ENCODE peak calls at places on chromosomes 11 and 22, in nine cellular contexts. C, U, B, M, X, O, E, R and P are unnamed samples.

GRCh38 chr22:19943665-19944026 is 2.0 kb upstream of the TXNRD2 start:
- DNase-seq in R (no peak), X (no peak), B (no peak), C (no peak), E (peak), U (no peak), M (peak), O (peak), P (no peak)

GRCh38 chr11:20363500-20364411 is at the start of gene HTATIP2:
- DNase-seq in O (peak), X (peak), C (peak), U (peak), M (no peak), E (peak), B (no peak), R (peak), P (no peak)

GRCh38 chr11:38446336-38446735 is 1848.3 kb upstream of the RAG2 start:
- DNase-seq in E (no peak), C (peak), M (no peak), U (no peak), O (no peak), X (no peak), R (no peak), B (no peak), P (no peak)

GRCh38 chr11:84212467-84213390 is 926.6 kb upstream of the CCDC90B start:
- DNase-seq in C (no peak), R (no peak), B (no peak), X (no peak), E (no peak), M (no peak), O (no peak), U (no peak), P (no peak)

GRCh38 chr11:125569913-125570621 is 790 bp downstream of the EI24 start:
- DNase-seq in B (no peak), U (no peak), X (peak), C (peak), M (no peak), R (no peak), O (peak), E (no peak), P (no peak)

GRCh38 chr11:80686889-80687288 is 1246.1 kb upstream of the TENM4 start:
- DNase-seq in U (no peak), E (no peak), C (no peak), B (no peak), O (no peak), X (no peak), R (no peak), M (no peak), P (no peak)

GRCh38 chr11:109426442-109426841 is 4.5 kb downstream of the C11orf87 start:
- DNase-seq in R (no peak), C (peak), M (no peak), E (no peak), O (no peak), U (no peak), B (no peak), X (peak), P (no peak)

GRCh38 chr22:37281646-37282384 is 493 bp upstream of the CYTH4 start:
- DNase-seq in B (no peak), C (no peak), O (no peak), M (no peak), X (no peak), E (no peak), R (no peak), U (no peak), P (no peak)

GRCh38 chr22:24165673-24166072 is 15.6 kb upstream of the SUSD2 start:
- DNase-seq in E (no peak), B (no peak), M (no peak), X (no peak), R (no peak), O (no peak), C (peak), U (no peak), P (no peak)

GRCh38 chr11:9160166-9160565 is 68.8 kb upstream of the SCUBE2 start:
- DNase-seq in C (no peak), O (no peak), M (no peak), X (no peak), E (no peak), B (no peak), U (no peak), R (no peak), P (no peak)

GRCh38 chr11:134517621-134518293 is 105.7 kb upstream of the B3GAT1 start:
- DNase-seq in E (peak), U (no peak), M (no peak), R (no peak), B (no peak), X (no peak), O (no peak), C (no peak), P (no peak)

GRCh38 chr11:71446942-71447688 is 1.1 kb downstream of the DHCR7 start:
- DNase-seq in R (no peak), M (peak), X (peak), O (no peak), B (no peak), E (no peak), U (no peak), C (peak), P (no peak)

GRCh38 chr11:18013790-18014507 is 1.1 kb upstream of the SERGEF start:
- DNase-seq in R (no peak), B (no peak), E (no peak), C (no peak), O (peak), U (peak), M (no peak), X (peak), P (no peak)

GRCh38 chr11:93537022-93537421 is 6.2 kb downstream of the SMCO4 start:
- DNase-seq in O (no peak), B (no peak), X (no peak), R (no peak), M (no peak), E (no peak), U (no peak), C (no peak), P (no peak)

GRCh38 chr22:37330200-37331033 is 48.1 kb downstream of the CYTH4 start:
- DNase-seq in R (peak), E (no peak), B (no peak), O (peak), U (peak), M (peak), C (peak), X (peak), P (no peak)

GRCh38 chr22:21940521-21940920 is 12.1 kb downstream of the PPM1F start:
- DNase-seq in U (no peak), C (peak), E (no peak), X (no peak), B (no peak), M (no peak), O (no peak), R (no peak), P (no peak)

GRCh38 chr11:115623021-115623451 is 118.8 kb upstream of the CADM1 start:
- DNase-seq in B (peak), U (peak), C (peak), O (no peak), M (peak), E (no peak), R (no peak), X (peak), P (no peak)

GRCh38 chr22:49788492-49788891 is 39.2 kb downstream of the BRD1 start:
- DNase-seq in O (no peak), M (no peak), X (no peak), U (no peak), R (no peak), B (no peak), C (no peak), E (no peak), P (no peak)

GRCh38 chr11:130029137-130029536 is 26.5 kb upstream of the PRDM10 start:
- DNase-seq in U (no peak), X (peak), M (no peak), B (no peak), C (peak), E (no peak), R (no peak), O (peak), P (no peak)

GRCh38 chr11:112968988-112969714 is 7.9 kb downstream of the NCAM1 start:
- DNase-seq in O (no peak), R (no peak), C (no peak), E (no peak), X (no peak), M (peak), U (no peak), B (no peak), P (no peak)

GRCh38 chr11:69381681-69382130 is 87.8 kb downstream of the MYEOV start:
- DNase-seq in U (no peak), E (no peak), R (no peak), M (no peak), X (no peak), C (no peak), O (no peak), B (no peak), P (no peak)

GRCh38 chr22:32847067-32847491 is 45.6 kb downstream of the TIMP3 start:
- DNase-seq in U (no peak), O (no peak), R (no peak), E (no peak), B (no peak), C (no peak), X (no peak), M (no peak), P (no peak)

GRCh38 chr11:2276280-2276998 is 6.1 kb upstream of the ASCL2 start:
- DNase-seq in U (no peak), E (no peak), R (no peak), C (no peak), O (no peak), M (no peak), X (no peak), B (peak), P (no peak)

GRCh38 chr11:44955019-44955738 is 4.5 kb upstream of the TP53I11 start:
- DNase-seq in X (no peak), B (no peak), M (peak), O (no peak), E (no peak), U (no peak), R (peak), C (peak), P (no peak)

GRCh38 chr11:35412285-35412684 is 7.1 kb downstream of the SLC1A2 start:
- DNase-seq in R (no peak), B (no peak), E (no peak), M (no peak), O (no peak), C (peak), U (peak), X (peak), P (no peak)

GRCh38 chr11:12403995-12404345 is 26.6 kb downstream of the PARVA start:
- DNase-seq in O (no peak), B (no peak), C (no peak), M (no peak), U (no peak), X (no peak), E (no peak), R (no peak), P (no peak)

GRCh38 chr11:69380921-69381581 is 87.1 kb downstream of the MYEOV start:
- DNase-seq in O (no peak), E (peak), X (no peak), C (no peak), R (no peak), U (no peak), B (no peak), M (no peak), P (no peak)

GRCh38 chr11:47466701-47467250 is 17.8 kb upstream of the RAPSN start:
- DNase-seq in B (no peak), E (peak), C (no peak), U (no peak), O (no peak), R (peak), M (no peak), X (peak), P (no peak)

GRCh38 chr11:8531982-8532381 is 62.0 kb downstream of the STK33 start:
- DNase-seq in E (no peak), C (no peak), R (no peak), B (no peak), O (peak), U (no peak), M (no peak), X (no peak), P (no peak)

GRCh38 chr11:124644426-124645280 is 22.0 kb downstream of the TBRG1 start:
- DNase-seq in M (no peak), E (no peak), B (no peak), O (peak), X (peak), U (peak), R (peak), C (peak), P (no peak)

GRCh38 chr11:119340335-119341221 is at the start of gene C1QTNF5:
- DNase-seq in E (peak), M (no peak), B (no peak), R (peak), C (no peak), X (peak), U (peak), O (no peak), P (no peak)

GRCh38 chr22:20316217-20316843 is 3.5 kb downstream of the DGCR6L start:
- DNase-seq in C (no peak), U (no peak), O (no peak), M (no peak), R (peak), X (peak), E (no peak), B (peak), P (peak)

GRCh38 chr11:65613091-65613928 is 711 bp downstream of the MAP3K11 start:
- DNase-seq in M (no peak), C (peak), X (peak), O (no peak), U (peak), B (no peak), R (peak), E (no peak), P (no peak)

GRCh38 chr11:8809185-8809584 is 101.8 kb upstream of the AKIP1 start:
- DNase-seq in E (no peak), O (no peak), B (no peak), R (no peak), M (no peak), U (no peak), X (no peak), C (no peak), P (no peak)

GRCh38 chr11:106888386-106888785 is 129.9 kb downstream of the GUCY1A2 start:
- DNase-seq in M (no peak), B (no peak), U (no peak), C (no peak), E (no peak), X (no peak), O (no peak), R (no peak), P (no peak)

GRCh38 chr11:2203440-2204259 is 32.0 kb upstream of the TH start:
- DNase-seq in X (no peak), O (no peak), C (no peak), B (no peak), R (no peak), M (no peak), U (no peak), E (peak), P (peak)

GRCh38 chr22:30459206-30460052 is 12.4 kb downstream of the SEC14L3 start:
- DNase-seq in X (peak), C (peak), E (no peak), B (no peak), O (peak), M (no peak), R (peak), U (peak), P (no peak)

GRCh38 chr22:30452861-30453260 is 19.0 kb downstream of the SEC14L3 start:
- DNase-seq in B (no peak), E (no peak), M (no peak), X (no peak), U (no peak), R (no peak), C (no peak), O (no peak), P (no peak)

GRCh38 chr22:30457964-30458363 is 13.9 kb downstream of the SEC14L3 start:
- DNase-seq in E (no peak), O (no peak), X (no peak), M (no peak), B (no peak), U (no peak), C (peak), R (no peak), P (no peak)

GRCh38 chr22:30453731-30454510 is 17.9 kb downstream of the SEC14L3 start:
- DNase-seq in X (peak), M (no peak), B (no peak), E (no peak), U (peak), C (no peak), O (peak), R (peak), P (no peak)
- TF ChIP-seq CTCF in X (peak), M (no peak), B (no peak), E (peak), U (no peak), C (no peak), O (peak), R (no peak), P (peak)

DNA sequence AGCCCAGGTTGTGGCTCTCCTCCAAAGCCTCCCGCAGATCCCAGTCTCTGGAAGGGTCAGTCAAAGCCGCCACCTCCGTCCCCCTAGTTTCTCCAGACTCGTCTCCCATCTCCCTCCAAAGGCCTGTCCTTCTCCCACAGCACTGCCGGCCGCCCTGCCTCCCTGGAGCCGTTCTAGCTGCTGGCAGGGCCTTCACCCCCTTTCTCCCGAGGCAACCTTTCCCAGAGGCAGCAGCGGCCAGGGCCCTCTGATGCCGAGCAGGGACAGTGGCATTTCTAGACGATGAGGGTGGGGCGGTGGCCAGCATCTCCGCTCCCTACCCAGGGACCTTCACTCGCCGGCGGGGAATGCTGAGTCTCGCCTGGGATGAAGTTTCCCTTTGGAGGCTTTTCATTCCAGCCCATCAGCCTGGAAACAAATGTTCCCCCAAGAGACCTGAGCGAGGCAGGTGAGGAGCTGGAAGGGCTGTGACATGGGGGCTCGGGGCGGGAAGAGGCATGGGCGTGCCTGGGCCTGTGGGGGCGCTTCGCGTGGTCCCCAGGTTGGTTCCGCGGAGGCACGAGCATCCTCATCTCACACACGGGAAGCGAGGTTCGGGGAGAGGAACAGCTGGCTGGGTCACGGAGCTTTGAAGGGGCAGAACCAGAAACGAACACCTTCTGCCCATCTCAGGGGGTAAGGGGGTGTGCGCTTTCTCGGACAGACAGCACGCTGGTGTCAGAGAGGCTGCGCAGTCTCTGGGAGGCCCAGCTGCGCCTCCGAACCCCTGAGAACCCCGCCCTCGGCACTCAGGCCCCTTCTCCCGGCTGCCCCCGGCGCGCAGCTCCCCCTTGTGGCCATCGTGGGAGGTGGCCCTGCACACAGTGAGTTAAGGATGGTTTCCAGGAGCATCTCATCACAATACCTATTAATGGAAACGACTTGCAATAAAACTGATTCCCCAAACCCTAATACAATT is 18.1 kb upstream of the KLHL35 start:
- DNase-seq in O (peak), M (no peak), X (peak), E (no peak), R (peak), C (peak), U (peak), B (no peak), P (no peak)
- TF ChIP-seq CTCF in O (peak), M (peak), X (peak), E (peak), R (peak), C (peak), U (peak), B (peak), P (peak)

GRCh38 chr11:33657757-33658156 is 42.9 kb downstream of the C11orf91 start:
- DNase-seq in X (no peak), U (no peak), R (no peak), E (no peak), B (no peak), M (no peak), C (no peak), O (no peak), P (no peak)

GRCh38 chr11:33654594-33654993 is 46.0 kb downstream of the C11orf91 start:
- DNase-seq in O (peak), X (no peak), B (no peak), E (no peak), R (no peak), U (no peak), M (no peak), C (no peak), P (no peak)

GRCh38 chr11:33656768-33657167 is 43.9 kb downstream of the C11orf91 start:
- DNase-seq in O (peak), U (no peak), B (peak), R (no peak), X (no peak), E (no peak), C (no peak), M (no peak), P (no peak)

GRCh38 chr11:33658195-33658900 is 42.3 kb downstream of the C11orf91 start:
- DNase-seq in R (no peak), O (no peak), U (no peak), C (no peak), B (peak), M (no peak), X (no peak), E (no peak), P (no peak)

DNA sequence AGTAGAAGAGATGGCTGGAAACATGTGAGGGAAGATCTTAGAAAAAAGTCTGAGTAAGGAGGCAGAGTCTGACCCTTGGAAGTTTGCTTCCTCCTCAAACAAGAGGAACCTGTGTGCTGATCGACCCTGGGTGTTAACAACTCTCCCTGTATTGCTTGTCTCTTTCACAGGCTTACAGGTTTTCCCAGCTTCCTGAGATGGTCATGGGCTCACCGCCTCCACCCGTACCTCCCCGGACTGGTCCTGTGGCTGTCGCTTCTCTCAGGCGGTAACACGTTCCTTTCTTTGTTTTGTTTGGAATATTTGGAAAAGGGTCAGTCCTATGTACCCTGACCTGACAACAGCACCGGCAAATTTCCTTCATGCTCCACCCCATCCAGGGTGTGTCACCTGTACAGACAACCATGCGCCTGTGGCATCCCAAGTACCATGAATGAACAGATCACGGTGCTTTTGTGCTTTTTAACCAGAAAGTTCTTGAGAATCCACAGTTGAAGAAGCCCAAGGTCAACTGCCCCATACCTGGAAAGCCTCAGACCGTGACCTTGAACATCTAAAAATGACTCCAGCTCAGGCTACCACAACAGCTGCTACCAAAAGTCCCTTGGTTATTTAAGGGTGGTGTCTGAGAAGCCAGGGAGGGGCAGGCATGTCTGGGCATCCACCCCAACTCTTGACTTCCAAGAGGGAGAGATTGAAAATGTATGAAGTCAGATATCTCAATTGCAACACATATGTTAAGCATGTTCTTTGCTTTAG is 44.6 kb downstream of the C11orf91 start:
- DNase-seq in E (no peak), R (no peak), O (peak), M (no peak), B (peak), X (no peak), U (no peak), C (no peak), P (no peak)
- TF ChIP-seq CTCF in E (no peak), R (no peak), O (no peak), M (no peak), B (no peak), X (no peak), U (no peak), C (no peak), P (no peak)

DNA sequence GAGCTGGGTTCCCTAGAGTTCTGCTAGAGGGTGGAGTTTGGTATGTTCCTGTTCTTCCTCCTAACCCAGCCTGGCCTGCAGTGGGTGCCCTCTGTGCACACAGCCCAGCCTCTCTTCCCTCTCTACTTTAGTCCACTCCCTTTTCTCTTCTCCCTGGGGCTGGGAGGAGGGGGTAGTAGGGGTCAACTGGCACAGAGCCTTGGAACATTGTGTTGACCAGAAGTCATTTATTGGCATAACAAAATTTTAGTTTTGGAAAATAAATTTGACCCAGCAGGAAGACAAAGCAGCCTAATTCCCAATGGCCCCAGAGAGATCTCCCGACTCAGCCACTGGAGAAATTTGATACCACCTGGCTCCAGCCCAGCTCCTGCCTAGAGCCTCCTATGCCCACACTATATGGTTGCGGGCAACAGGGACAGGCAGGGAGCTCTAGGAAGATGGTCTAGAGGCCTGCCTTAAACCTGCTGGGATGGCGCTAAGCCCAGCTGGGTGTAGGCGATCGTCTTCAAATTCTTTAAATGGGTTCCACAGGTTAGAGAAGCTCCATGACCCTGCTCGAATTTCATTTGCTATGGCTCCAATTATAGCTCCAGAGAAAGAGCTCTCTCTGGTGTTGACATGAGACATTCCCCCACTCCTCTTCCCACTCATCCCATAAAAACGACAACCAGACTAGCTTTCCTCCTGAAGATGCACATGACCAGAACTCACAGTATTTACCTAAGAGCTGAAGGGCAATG is 9.9 kb downstream of the PCSK7 start:
- DNase-seq in C (peak), R (no peak), B (peak), M (no peak), E (no peak), U (peak), O (no peak), X (no peak), P (no peak)
- TF ChIP-seq CTCF in C (peak), R (no peak), B (peak), M (peak), E (peak), U (no peak), O (no peak), X (no peak), P (no peak)